ENCODE peak calls at places on chromosomes 11 and 22, in four cellular contexts. B is lower leg skin, X is heart left ventricle, R is left ventricle myocardium inferior. D is an unnamed sample.

GRCh38 chr11:75140269-75141138 is 10.4 kb upstream of the SLCO2B1 start:
- DNase-seq in X (peak; percentile 71), B (peak; percentile 91), R (peak; percentile 69), D (peak; percentile 27)

GRCh38 chr11:118012083-118012669 is 26.0 kb downstream of the IL10RA start:
- DNase-seq in X (peak; percentile 46), B (no peak), R (no peak), D (no peak)

GRCh38 chr11:103609117-103610066 is 427.0 kb upstream of the DDI1 start:
- DNase-seq in B (no peak), X (no peak), R (no peak), D (peak; percentile 93)

GRCh38 chr11:1934326-1935155 is 12.6 kb upstream of the MRPL23 start:
- DNase-seq in B (no peak), X (no peak), R (no peak), D (no peak)

GRCh38 chr11:100863080-100863581 is 176.0 kb downstream of the ARHGAP42 start:
- DNase-seq in R (no peak), B (no peak), X (peak; percentile 53), D (peak; percentile 97)

GRCh38 chr22:50014655-50015401 is 2.3 kb upstream of the IL17REL start:
- DNase-seq in R (peak; percentile 8), X (no peak), B (no peak), D (no peak)

GRCh38 chr11:59510917-59511589 is at the start of gene OR4D9:
- DNase-seq in B (no peak), X (no peak), R (no peak), D (no peak)

GRCh38 chr11:56509439-56509838 is 18.3 kb upstream of the OR5M8 start:
- DNase-seq in R (no peak), B (no peak), X (no peak), D (no peak)

GRCh38 chr11:64568584-64569140 is 22.4 kb upstream of the SLC22A12 start:
- DNase-seq in B (no peak), R (no peak), X (no peak), D (no peak)

GRCh38 chr11:94734563-94735275 is 33.4 kb upstream of the AMOTL1 start:
- DNase-seq in X (no peak), B (no peak), R (no peak), D (no peak)

GRCh38 chr22:29216873-29217666 is 11.4 kb downstream of the EMID1 start:
- DNase-seq in R (no peak), X (no peak), B (peak; percentile 88), D (peak; percentile 52)

GRCh38 chr11:19919050-19919561 is 206.5 kb downstream of the NAV2 start:
- DNase-seq in R (peak; percentile 41), B (no peak), X (peak; percentile 84), D (peak; percentile 85)

GRCh38 chr22:43847376-43848289 is 14.7 kb downstream of the SULT4A1 start:
- DNase-seq in B (peak; percentile 78), X (no peak), R (no peak), D (no peak)

GRCh38 chr11:93648168-93648567 is 13.3 kb upstream of the CEP295 start:
- DNase-seq in R (no peak), X (no peak), B (no peak), D (peak; percentile 25)

GRCh38 chr11:81255905-81256304 is 1477.8 kb downstream of the FAM181B start:
- DNase-seq in B (no peak), R (no peak), X (no peak), D (no peak)

GRCh38 chr22:36910461-36910860 is 3.0 kb upstream of the CSF2RB start:
- DNase-seq in X (no peak), B (no peak), R (no peak), D (peak; percentile 22)

GRCh38 chr22:25791556-25791955 is 49.6 kb downstream of the MYO18B start:
- DNase-seq in B (no peak), R (no peak), X (no peak), D (no peak)

GRCh38 chr22:47047321-47048122 is 285.1 kb downstream of the TBC1D22A start:
- DNase-seq in B (peak; percentile 68), R (no peak), X (peak; percentile 4), D (no peak)

GRCh38 chr22:37222440-37222971 is 10.2 kb upstream of the SSTR3 start:
- DNase-seq in R (no peak), B (no peak), X (no peak), D (no peak)

GRCh38 chr11:38345286-38345685 is 1747.2 kb upstream of the RAG2 start:
- DNase-seq in X (no peak), R (no peak), B (no peak), D (no peak)

GRCh38 chr11:35714882-35715612 is 52.5 kb downstream of the TRIM44 start:
- DNase-seq in R (no peak), X (no peak), B (no peak), D (peak; percentile 42)

GRCh38 chr22:24772493-24773220 is 1.9 kb downstream of the PIWIL3 start:
- DNase-seq in X (no peak), B (peak; percentile 53), R (no peak), D (peak; percentile 58)

DNA sequence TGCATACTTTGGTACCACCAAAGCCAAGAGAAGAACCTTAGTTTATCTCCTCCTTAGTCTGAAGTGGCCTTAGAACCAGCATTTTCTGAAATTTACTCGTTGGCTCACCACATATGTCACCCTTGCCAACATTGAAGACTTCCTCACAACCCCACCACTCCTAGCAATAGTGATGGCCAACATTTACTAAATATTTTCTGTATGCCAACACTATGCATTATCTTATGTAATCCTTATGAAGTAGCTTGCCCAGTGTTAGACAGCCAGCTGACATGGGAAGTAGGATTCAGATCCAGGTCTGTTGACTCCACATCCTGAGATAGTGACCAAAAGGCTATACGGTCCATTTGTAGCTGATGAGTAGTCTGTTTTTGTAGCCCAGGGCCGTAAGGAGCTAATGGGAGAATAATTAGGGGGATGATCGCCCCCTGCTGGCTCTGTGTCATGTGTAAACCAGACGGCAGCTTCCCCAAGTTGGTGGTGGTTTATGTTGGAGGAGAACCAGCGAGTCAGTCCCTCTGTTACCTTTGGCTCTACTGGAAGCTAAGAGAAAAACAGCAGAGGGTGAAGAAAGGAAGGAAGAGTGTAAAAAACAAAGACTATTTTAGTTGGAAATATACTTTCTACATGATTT is 120.5 kb upstream of the RASSF10 start:
- DNase-seq in X (peak; percentile 86), B (peak; percentile 95), R (peak; percentile 86), D (peak; percentile 95)
- H3K4me3 ChIP-seq in X (no peak overlapping the region), B (no peak overlapping the region), R (peak overlapping the region; percentile 5), D (no peak overlapping the region)

GRCh38 chr11:34303028-34303427 is 54.8 kb downstream of the ABTB2 start:
- DNase-seq in B (no peak), R (no peak), X (no peak), D (peak; percentile 48)

GRCh38 chr11:34299284-34299961 is 58.4 kb downstream of the ABTB2 start:
- DNase-seq in X (no peak), R (no peak), B (no peak), D (no peak)

GRCh38 chr11:34302046-34302921 is 55.5 kb downstream of the ABTB2 start:
- DNase-seq in B (no peak), R (no peak), X (no peak), D (peak; percentile 97)

GRCh38 chr11:34300571-34301295 is 57.1 kb downstream of the ABTB2 start:
- DNase-seq in X (no peak), R (no peak), B (no peak), D (no peak)

DNA sequence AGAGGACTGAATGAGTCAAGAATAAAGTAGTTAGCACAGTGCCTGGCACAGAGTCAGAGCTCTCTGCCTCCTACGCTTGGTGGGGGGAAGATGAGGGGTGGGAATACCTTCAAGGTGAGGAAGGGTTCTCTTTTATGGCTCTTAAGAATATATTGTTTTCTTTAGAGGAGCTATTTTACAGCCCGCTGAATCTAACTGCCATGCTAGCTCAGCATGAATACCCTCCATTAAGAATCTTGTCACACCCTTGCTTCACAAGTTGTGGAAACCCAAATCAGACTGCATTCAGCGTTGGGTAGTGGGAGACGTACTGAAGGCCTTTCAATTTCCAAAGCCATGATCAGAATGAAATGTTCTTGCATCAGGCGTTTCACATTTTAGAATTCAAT is 57.9 kb downstream of the ABTB2 start:
- DNase-seq in X (no peak), R (no peak), B (no peak), D (no peak)
- TF ChIP-seq CTCF in X (no peak), R (no peak), B (no peak), D (no peak)

GRCh38 chr11:65920035-65920802 is 993 bp downstream of the DRAP1 start:
- DNase-seq in B (peak; percentile 89), X (no peak), R (peak; percentile 24), D (no peak)

GRCh38 chr11:65921033-65921555 is 1.9 kb downstream of the DRAP1 start:
- DNase-seq in R (no peak), B (no peak), X (no peak), D (no peak)

GRCh38 chr11:65917434-65918210 is 1.2 kb downstream of the C11orf68 start:
- DNase-seq in B (no peak), R (no peak), X (no peak), D (no peak)

GRCh38 chr11:65918211-65919150 is at the start of gene C11orf68:
- DNase-seq in X (peak; percentile 57), R (no peak), B (peak; percentile 89), D (no peak)

DNA sequence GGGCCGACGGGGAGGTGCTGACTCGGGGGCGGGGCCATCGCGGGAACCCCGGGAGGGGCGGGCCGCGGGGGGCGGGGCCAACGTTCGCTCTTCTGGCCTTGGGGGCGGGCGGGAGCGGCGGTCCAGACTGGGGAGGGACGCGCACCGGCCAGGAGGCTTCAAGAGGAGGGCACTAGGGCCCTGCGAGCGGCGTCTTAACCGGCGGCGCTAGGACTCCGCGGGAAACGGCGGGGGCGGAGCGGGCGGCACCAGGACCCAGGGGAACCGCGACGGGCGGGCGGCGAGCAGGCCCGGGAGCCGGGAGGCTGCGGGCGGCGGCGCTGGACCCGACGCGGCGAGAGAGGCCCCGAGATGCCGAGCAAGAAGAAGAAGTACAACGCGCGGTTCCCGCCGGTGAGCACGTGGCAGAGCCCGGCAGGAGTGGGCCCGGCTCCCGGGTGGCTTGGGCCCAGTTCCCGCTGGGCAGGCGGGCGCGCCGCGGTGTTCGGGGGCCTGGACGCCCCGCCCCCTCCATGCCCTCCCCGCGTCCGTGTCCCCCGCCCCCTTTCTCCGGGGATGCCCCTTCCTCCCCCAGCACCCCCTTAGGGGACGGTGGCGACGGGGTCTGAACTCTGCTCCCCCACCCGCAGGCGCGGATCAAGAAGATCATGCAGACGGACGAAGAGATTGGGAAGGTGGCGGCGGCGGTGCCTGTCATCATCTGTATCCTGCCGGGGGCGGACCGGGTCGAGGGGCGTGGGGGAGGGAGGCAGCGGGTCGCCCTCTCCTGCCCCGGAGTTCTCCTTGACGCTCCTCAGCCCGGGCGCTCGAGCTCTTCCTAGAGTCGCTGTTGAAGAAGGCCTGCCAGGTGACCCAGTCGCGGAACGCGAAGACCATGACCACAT is at the start of gene DRAP1:
- DNase-seq in B (peak; percentile 100), X (peak; percentile 99), R (peak; percentile 99), D (peak; percentile 99)
- H3K4me3 ChIP-seq in B (peak within 1 kb of the TSS; percentile 80), X (peak within 1 kb of the TSS; percentile 100), R (peak within 1 kb of the TSS; percentile 100), D (peak within 1 kb of the TSS; percentile 94)

GRCh38 chr11:119179983-119180382 is 5.3 kb upstream of the NHERF4 start:
- DNase-seq in R (no peak), X (no peak), B (no peak), D (no peak)

GRCh38 chr11:119178166-119178680 is 7.1 kb upstream of the NHERF4 start:
- DNase-seq in R (no peak), B (no peak), X (no peak), D (no peak)

GRCh38 chr11:119181677-119182412 is 3.4 kb upstream of the NHERF4 start:
- DNase-seq in R (no peak), X (no peak), B (no peak), D (no peak)

GRCh38 chr11:119180729-119181676 is 4.3 kb upstream of the NHERF4 start:
- DNase-seq in B (no peak), X (no peak), R (no peak), D (no peak)

DNA sequence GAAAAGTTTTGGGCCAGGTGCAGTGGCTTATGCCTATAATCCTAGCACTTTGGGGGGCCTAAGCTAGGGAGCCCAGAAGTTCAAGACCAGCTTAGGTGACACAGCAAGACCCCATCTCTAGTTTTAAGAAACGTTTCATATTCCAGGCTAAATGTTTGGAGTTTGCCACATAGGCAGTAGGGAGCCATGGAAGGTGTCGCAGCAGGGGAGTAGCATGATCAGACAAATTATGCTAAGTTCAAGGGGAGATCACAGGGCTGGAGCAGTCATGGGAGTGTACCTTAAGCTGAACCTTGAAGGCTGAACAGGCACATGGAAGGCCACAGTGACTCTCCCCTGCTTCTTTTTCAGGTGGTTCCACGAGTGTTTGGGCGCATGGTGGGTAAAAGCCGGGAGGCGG is 5.9 kb upstream of the NHERF4 start:
- DNase-seq in R (no peak), X (no peak), B (no peak), D (no peak)
- TF ChIP-seq CTCF in R (no peak), X (no peak), B (no peak), D (no peak)

D was measured in fibroblast of villous mesenchyme.